ENCODE peak calls at places on chromosome 13, in nine cellular contexts. U is ovary, A is AG09319, Y is left ventricle myocardium inferior, Q is AG04450, L is epithelial cell of esophagus, X is ascending aorta, N is left lung, I is lower leg skin. D is an unnamed sample.

GRCh38 chr13:49400755-49401659 is 42.9 kb downstream of the CAB39L start:
- DNase-seq in X (peak), Y (no peak), I (no peak), A (peak), U (no peak), N (no peak), Q (peak), L (peak), D (no peak)

GRCh38 chr13:71814806-71815205 is 52.2 kb downstream of the DACH1 start:
- DNase-seq in U (no peak), I (no peak), A (no peak), Y (no peak), N (no peak), X (no peak), Q (no peak), L (no peak), D (no peak)

GRCh38 chr13:92913840-92914239 is 312.8 kb upstream of the GPC6 start:
- DNase-seq in N (no peak), X (no peak), U (no peak), Q (no peak), L (no peak), A (no peak), I (no peak), Y (no peak), D (no peak)

GRCh38 chr13:35879111-35879510 is 252.1 kb downstream of the DCLK1 start:
- DNase-seq in U (no peak), I (no peak), A (no peak), N (no peak), Q (no peak), X (no peak), Y (no peak), L (no peak), D (no peak)

GRCh38 chr13:101660711-101661110 is 208.2 kb downstream of the ITGBL1 start:
- DNase-seq in I (no peak), Q (no peak), N (no peak), X (no peak), Y (no peak), L (no peak), U (no peak), A (no peak), D (no peak)

GRCh38 chr13:51223284-51224270 is 1.4 kb downstream of the FAM124A start:
- DNase-seq in A (no peak), Y (no peak), U (no peak), I (no peak), N (no peak), Q (no peak), X (no peak), L (no peak), D (no peak)

GRCh38 chr13:101799196-101799595 is 346.7 kb downstream of the ITGBL1 start:
- DNase-seq in A (no peak), N (no peak), Q (no peak), I (no peak), Y (no peak), X (no peak), L (no peak), U (no peak), D (no peak)

GRCh38 chr13:53045110-53045509 is 16.5 kb downstream of the OLFM4 start:
- DNase-seq in Y (no peak), I (no peak), A (no peak), L (no peak), Q (no peak), N (no peak), U (no peak), X (no peak), D (peak)

GRCh38 chr13:54373211-54373610 is 1344.6 kb downstream of the OLFM4 start:
- DNase-seq in Y (no peak), L (no peak), A (no peak), N (no peak), U (no peak), Q (no peak), I (no peak), X (no peak), D (no peak)

GRCh38 chr13:83048419-83048818 is 833.9 kb downstream of the SLITRK1 start:
- DNase-seq in Q (no peak), U (no peak), Y (no peak), A (peak), I (no peak), N (no peak), X (no peak), L (peak), D (peak)

GRCh38 chr13:50691682-50692263 is 151.7 kb downstream of the DLEU7 start:
- DNase-seq in U (no peak), A (no peak), L (no peak), I (no peak), Y (no peak), X (no peak), N (no peak), Q (no peak), D (no peak)

GRCh38 chr13:40874138-40874776 is 84.8 kb downstream of the SLC25A15 start:
- DNase-seq in A (no peak), L (no peak), X (no peak), Q (no peak), I (no peak), U (no peak), N (no peak), Y (no peak), D (peak)

GRCh38 chr13:60720590-60720989 is 323.6 kb downstream of the TDRD3 start:
- DNase-seq in I (no peak), U (no peak), A (no peak), Q (no peak), N (no peak), X (no peak), Y (no peak), L (no peak), D (no peak)

GRCh38 chr13:74774252-74774651 is 640.0 kb upstream of the KLF12 start:
- DNase-seq in N (no peak), Q (no peak), Y (no peak), L (peak), U (no peak), X (no peak), I (no peak), A (no peak), D (peak)

GRCh38 chr13:26384587-26384986 is 130.7 kb downstream of the CDK8 start:
- DNase-seq in X (no peak), U (no peak), L (no peak), Y (no peak), Q (no peak), N (no peak), A (no peak), I (no peak), D (no peak)

GRCh38 chr13:73235385-73235784 is 176.6 kb downstream of the KLF5 start:
- DNase-seq in L (no peak), Q (no peak), U (no peak), I (no peak), X (no peak), N (no peak), Y (no peak), A (no peak), D (no peak)

GRCh38 chr13:84025828-84026227 is 143.6 kb upstream of the SLITRK1 start:
- DNase-seq in N (no peak), Y (no peak), U (no peak), I (no peak), Q (no peak), A (no peak), X (no peak), L (no peak), D (no peak)

GRCh38 chr13:28485551-28485950 is 9.4 kb downstream of the FLT1 start:
- DNase-seq in Q (no peak), U (no peak), X (no peak), Y (no peak), I (no peak), L (no peak), N (no peak), A (no peak), D (no peak)

GRCh38 chr13:85347251-85347650 is 452.0 kb downstream of the SLITRK6 start:
- DNase-seq in Y (no peak), Q (peak), A (no peak), I (no peak), U (no peak), L (no peak), X (no peak), N (no peak), D (no peak)

GRCh38 chr13:43804461-43805070 is 17.8 kb upstream of the ENOX1 start:
- DNase-seq in N (no peak), A (no peak), U (no peak), X (no peak), Y (no peak), Q (peak), L (peak), I (no peak), D (peak)

GRCh38 chr13:29733069-29733700 is 117.2 kb downstream of the UBL3 start:
- DNase-seq in L (no peak), X (no peak), Q (no peak), Y (no peak), U (no peak), N (peak), I (no peak), A (no peak), D (no peak)

DNA sequence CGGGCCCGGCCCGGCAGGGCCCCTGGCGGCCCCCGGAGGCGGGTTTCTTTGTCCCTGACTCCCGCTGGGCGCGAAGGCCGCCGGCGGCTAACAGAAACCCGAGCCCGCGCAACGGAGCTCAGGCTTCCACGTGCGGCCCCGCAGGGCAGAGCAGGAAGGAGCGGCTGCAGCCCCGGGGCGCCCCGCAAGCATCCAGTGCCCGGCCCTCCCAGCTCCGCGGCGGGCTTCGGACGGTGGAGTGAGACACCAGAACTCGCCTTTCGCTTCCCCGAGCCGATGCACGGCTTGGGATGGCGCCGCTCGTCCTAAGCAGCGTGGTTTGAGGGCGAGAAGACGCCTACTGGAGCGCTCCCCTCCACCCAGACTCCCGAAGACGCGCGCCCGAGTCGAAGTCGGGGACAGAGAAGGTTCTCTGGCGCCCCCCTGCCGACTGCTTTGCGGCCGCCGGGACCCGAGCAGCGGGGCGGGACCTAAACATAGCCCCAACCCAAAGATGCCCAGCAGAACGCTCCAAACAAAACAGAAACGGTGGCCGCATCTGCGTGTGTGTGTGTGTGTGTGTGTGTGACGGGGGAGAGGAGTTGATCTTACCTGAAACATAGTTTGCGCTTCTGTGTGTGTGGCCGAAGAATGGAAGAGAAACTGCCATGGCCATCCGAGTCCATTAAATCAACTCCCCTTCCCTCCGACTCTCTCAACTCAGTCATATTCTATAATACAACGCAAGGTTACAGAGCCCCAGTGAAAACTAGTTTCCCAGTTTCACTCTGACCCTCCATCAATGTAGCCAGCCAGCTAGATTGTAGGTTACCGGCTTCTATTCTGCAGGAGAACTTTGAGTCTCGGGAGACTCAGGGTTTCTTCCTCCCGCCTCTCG is 629 bp upstream of the FGF9 start:
- DNase-seq in I (peak), A (no peak), X (no peak), L (peak), N (peak), Q (no peak), Y (peak), U (peak), D (peak)
- TF ChIP-seq CTCF in I (no peak), A (peak), X (no peak), L (no peak), N (no peak), Q (peak), Y (no peak), U (no peak), D (no peak)

DNA sequence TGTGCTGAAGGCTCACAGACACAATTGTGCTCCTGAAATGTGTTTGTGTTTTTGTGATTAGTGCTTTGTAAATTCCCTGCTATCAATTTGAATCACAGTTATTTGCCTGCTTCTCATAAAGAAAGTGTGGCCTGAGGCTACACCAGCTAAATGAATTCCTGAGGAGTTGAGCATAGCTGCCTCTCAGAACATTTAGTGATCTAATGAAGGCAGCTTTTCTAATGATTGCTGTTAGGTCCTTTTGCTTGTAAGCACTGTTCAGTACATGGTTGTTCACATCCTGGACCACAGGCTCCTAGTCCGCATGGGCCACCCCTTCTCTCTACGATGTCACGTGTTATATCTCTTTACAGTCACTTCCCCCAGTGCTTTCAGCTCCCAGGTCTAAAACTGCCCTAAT is 238.2 kb downstream of the B3GLCT start:
- DNase-seq in X (no peak), L (peak), Q (no peak), I (no peak), U (no peak), A (no peak), N (no peak), Y (no peak), D (no peak)
- TF ChIP-seq CTCF in X (no peak), L (no peak), Q (no peak), I (no peak), U (no peak), A (no peak), N (no peak), Y (no peak), D (no peak)

DNA sequence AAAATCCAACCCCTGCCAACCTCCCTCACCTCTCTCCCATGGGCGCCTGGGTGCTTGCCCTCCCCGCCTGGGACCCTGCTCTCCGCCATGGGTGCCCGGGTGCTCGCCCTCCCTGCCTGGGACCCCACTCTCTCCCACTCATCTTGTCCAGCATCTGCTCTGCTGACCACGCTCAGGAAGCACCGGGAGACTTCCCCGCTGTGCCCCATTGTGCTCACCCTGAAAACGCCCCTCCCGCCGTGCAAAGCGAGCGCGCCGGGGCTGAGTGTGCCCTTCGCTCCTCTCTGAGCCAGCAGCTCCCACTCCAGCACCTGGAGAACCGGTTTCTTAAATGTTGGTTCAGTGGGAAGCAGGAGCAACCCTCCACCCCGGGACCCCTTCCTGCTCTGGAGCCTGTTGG is 23.3 kb upstream of the CDC16 start:
- DNase-seq in L (no peak), I (no peak), A (no peak), Q (no peak), U (no peak), X (no peak), Y (no peak), N (no peak), D (no peak)
- TF ChIP-seq CTCF in L (no peak), I (no peak), A (no peak), Q (no peak), U (no peak), X (no peak), Y (no peak), N (no peak), D (no peak)

GRCh38 chr13:109741966-109742365 is 44.4 kb downstream of the IRS2 start:
- DNase-seq in A (no peak), Y (no peak), U (no peak), N (no peak), X (no peak), Q (no peak), L (no peak), I (no peak), D (no peak)
- TF ChIP-seq CTCF in A (no peak), Y (no peak), U (no peak), N (no peak), X (no peak), Q (no peak), L (no peak), I (no peak), D (no peak)

GRCh38 chr13:63636231-63636993 is 2220.8 kb upstream of the PCDH20 start:
- DNase-seq in L (no peak), N (no peak), A (no peak), Q (no peak), Y (no peak), X (no peak), U (no peak), I (no peak), D (no peak)
- TF ChIP-seq CTCF in L (peak), N (no peak), A (no peak), Q (peak), Y (no peak), X (no peak), U (no peak), I (no peak), D (no peak)

GRCh38 chr13:97538193-97538592 is 104.2 kb downstream of the RAP2A start:
- DNase-seq in X (no peak), N (no peak), Y (no peak), A (no peak), Q (no peak), U (no peak), L (no peak), I (no peak), D (no peak)
- TF ChIP-seq CTCF in X (no peak), N (no peak), Y (no peak), A (no peak), Q (no peak), U (no peak), L (no peak), I (no peak), D (no peak)

GRCh38 chr13:24861617-24862362 is 97.8 kb downstream of the RNF17 start:
- DNase-seq in I (no peak), N (no peak), X (no peak), Y (no peak), L (no peak), U (no peak), Q (no peak), A (no peak), D (no peak)

GRCh38 chr13:24863748-24864540 is 100.0 kb downstream of the RNF17 start:
- DNase-seq in I (no peak), X (no peak), Q (no peak), L (no peak), N (no peak), Y (no peak), A (no peak), U (no peak), D (no peak)

GRCh38 chr13:24866488-24866887 is 102.5 kb downstream of the RNF17 start:
- DNase-seq in A (no peak), L (peak), N (no peak), Q (no peak), Y (no peak), X (no peak), U (no peak), I (no peak), D (no peak)

GRCh38 chr13:24864579-24864978 is 100.6 kb downstream of the RNF17 start:
- DNase-seq in N (no peak), X (no peak), Q (no peak), Y (no peak), L (peak), U (no peak), A (no peak), I (no peak), D (no peak)

GRCh38 chr13:24865158-24865557 is 101.2 kb downstream of the RNF17 start:
- DNase-seq in I (no peak), Y (no peak), A (no peak), U (no peak), X (no peak), Q (no peak), L (no peak), N (no peak), D (peak)
- TF ChIP-seq CTCF in I (no peak), Y (peak), A (peak), U (no peak), X (no peak), Q (peak), L (peak), N (peak), D (no peak)

DNA sequence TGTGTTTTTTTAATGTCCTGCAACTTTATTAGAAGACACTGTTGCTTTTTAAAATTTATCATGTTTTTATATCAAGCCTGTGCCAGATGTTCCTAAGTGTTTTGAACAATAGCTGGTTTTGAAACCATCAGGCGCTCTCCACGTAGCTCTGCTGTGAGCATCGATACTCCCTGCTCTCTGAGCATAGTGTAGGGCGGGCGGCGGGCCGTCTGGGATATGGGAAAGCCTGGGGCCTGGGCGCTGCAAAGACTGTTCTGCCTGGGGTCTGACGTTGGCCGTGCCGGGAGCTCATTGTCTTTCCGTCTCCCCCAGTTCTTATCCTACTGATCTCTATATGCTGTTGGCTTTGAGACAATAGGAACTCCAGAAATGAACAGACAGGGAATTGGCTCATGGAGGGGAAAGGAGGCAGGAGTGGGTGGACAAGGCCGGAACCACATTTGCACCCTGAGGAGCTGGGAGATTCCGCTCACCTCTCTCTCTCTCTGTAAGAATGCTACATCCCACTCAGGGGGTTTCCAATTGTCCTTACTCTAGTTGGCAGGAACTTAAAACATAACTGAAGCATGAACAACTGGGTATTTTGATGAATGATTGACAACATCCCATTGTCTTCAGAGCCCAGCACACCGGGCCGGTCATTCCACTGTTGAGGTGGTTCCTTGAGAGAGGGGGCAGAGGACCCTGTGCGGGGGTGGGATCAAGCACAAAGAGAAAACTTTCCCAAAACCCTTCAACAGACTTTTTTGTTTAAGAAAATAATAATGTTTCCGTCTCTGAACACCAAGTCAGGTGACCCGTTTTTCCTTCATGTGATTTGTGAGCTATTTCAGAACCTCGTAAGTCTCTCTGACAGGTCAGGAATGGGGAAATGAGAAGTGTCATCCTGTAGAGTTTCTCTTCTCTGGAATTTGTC is 64.7 kb downstream of the COL4A2 start:
- DNase-seq in L (peak), Y (no peak), A (no peak), I (no peak), Q (no peak), X (no peak), U (no peak), N (no peak), D (no peak)
- TF ChIP-seq CTCF in L (no peak), Y (no peak), A (no peak), I (no peak), Q (no peak), X (no peak), U (no peak), N (no peak), D (no peak)

D was measured in MCF 10A.